ENCODE peak calls at places on chromosomes 16 and 17, in five cellular contexts. B is SW 1271, D is body of pancreas, E is foreskin fibroblast, L is activated T-helper 1 cell treated with Interleukin-2 at 50 U/mL for 16 hours. T is an unnamed sample.

GRCh38 chr17:64707077-64707591 is 45.0 kb upstream of the SMURF2 start:
- DNase-seq in B (peak; percentile 97), D (peak; percentile 87), E (peak; percentile 100), L (no peak), T (peak; percentile 100)

GRCh38 chr17:59842901-59843652 is 49.7 kb downstream of the TUBD1 start:
- DNase-seq in B (peak; percentile 91), D (peak; percentile 59), E (peak; percentile 92), L (no peak), T (peak; percentile 95)

GRCh38 chr17:72234951-72235350 is 114.1 kb downstream of the SOX9 start:
- DNase-seq in B (no peak), D (no peak), E (no peak), L (no peak), T (no peak)

GRCh38 chr17:75589919-75590303 is 2.3 kb downstream of the MYO15B start:
- DNase-seq in B (no peak), D (no peak), E (no peak), L (no peak), T (no peak)

GRCh38 chr17:74296548-74296936 is 22.5 kb downstream of the DNAI2 start:
- DNase-seq in B (no peak), D (peak; percentile 75), E (peak; percentile 47), L (peak; percentile 21), T (peak; percentile 7)

GRCh38 chr17:75872434-75873351 is 5.7 kb downstream of the TRIM47 start:
- DNase-seq in B (no peak), D (peak; percentile 69), E (peak; percentile 91), L (peak; percentile 43), T (peak; percentile 95)

GRCh38 chr17:44354582-44355309 is 8.9 kb downstream of the FAM171A2 start:
- DNase-seq in B (no peak), D (peak; percentile 28), E (peak; percentile 40), L (peak; percentile 55), T (no peak)

GRCh38 chr17:17729620-17730249 is 48.5 kb downstream of the RAI1 start:
- DNase-seq in B (no peak), D (no peak), E (no peak), L (peak; percentile 41), T (no peak)

GRCh38 chr17:80899402-80900268 is 92.0 kb upstream of the CHMP6 start:
- DNase-seq in B (no peak), D (peak; percentile 59), E (peak; percentile 47), L (peak; percentile 67), T (peak; percentile 22)

GRCh38 chr17:28139822-28140221 is 97.3 kb downstream of the NLK start:
- DNase-seq in B (no peak), D (no peak), E (no peak), L (no peak), T (no peak)

GRCh38 chr16:86865866-86866675 is 287.7 kb downstream of the FOXL1 start:
- DNase-seq in B (no peak), D (no peak), E (peak; percentile 77), L (no peak), T (peak; percentile 40)

GRCh38 chr16:50774405-50774804 is 32.5 kb downstream of the CYLD start:
- DNase-seq in B (no peak), D (no peak), E (no peak), L (no peak), T (no peak)

GRCh38 chr17:63498621-63499195 is 21.8 kb downstream of the ACE start:
- DNase-seq in B (no peak), D (no peak), E (peak; percentile 60), L (no peak), T (no peak)

GRCh38 chr17:64411999-64412771 is 21.5 kb upstream of the PECAM1 start:
- DNase-seq in B (no peak), D (peak; percentile 62), E (peak; percentile 35), L (no peak), T (peak; percentile 99)

GRCh38 chr17:70110443-70110880 is 35.4 kb downstream of the KCNJ16 start:
- DNase-seq in B (no peak), D (no peak), E (peak; percentile 65), L (no peak), T (peak; percentile 99)

GRCh38 chr16:85423631-85424030 is 189.5 kb upstream of the GSE1 start:
- DNase-seq in B (no peak), D (peak; percentile 4), E (no peak), L (no peak), T (no peak)

GRCh38 chr16:54033747-54034146 is 252.8 kb downstream of the IRX3 start:
- DNase-seq in B (no peak), D (no peak), E (no peak), L (no peak), T (no peak)

GRCh38 chr16:52547001-52547833 is at the start of gene TOX3:
- DNase-seq in B (no peak), D (peak; percentile 55), E (no peak), L (no peak), T (no peak)

GRCh38 chr17:72030067-72030899 is 90.5 kb upstream of the SOX9 start:
- DNase-seq in B (no peak), D (peak; percentile 36), E (peak; percentile 71), L (no peak), T (no peak)

GRCh38 chr17:42679492-42680330 is 1.9 kb downstream of the CCR10 start:
- DNase-seq in B (no peak), D (peak; percentile 83), E (peak; percentile 92), L (peak; percentile 68), T (peak; percentile 82)

GRCh38 chr16:86863609-86864008 is 285.3 kb downstream of the FOXL1 start:
- DNase-seq in B (no peak), D (no peak), E (no peak), L (no peak), T (no peak)

GRCh38 chr16:84950906-84951305 is 60.4 kb downstream of the ZDHHC7 start:
- DNase-seq in B (no peak), D (no peak), E (no peak), L (no peak), T (no peak)

GRCh38 chr16:11682655-11683096 is 14.4 kb downstream of the SNN start:
- DNase-seq in B (no peak), D (no peak), E (peak; percentile 82), L (no peak), T (no peak)